ENCODE peak calls at places on chromosomes 16 and 17, in nine cellular contexts. G is activated naive CD8-positive, alpha-beta T cell treated with anti-CD3 and anti-CD28 coated beads for 36 hours; W is hepatocyte; C is iPS DF 19.7; L is colonic mucosa; P is right cardiac atrium; F is naive thymus-derived CD4-positive, alpha-beta T cell; V is IMR-90; U is midbrain. I is an unnamed sample.

GRCh38 chr17:55492951-55493350 is 18.3 kb downstream of the SMIM36 start:
- DNase-seq in G (no peak), W (no peak), C (no peak), L (no peak), P (no peak), F (no peak), V (no peak), U (no peak), I (no peak)

GRCh38 chr16:23302045-23302956 is at the start of gene SCNN1B:
- DNase-seq in G (peak), W (no peak), C (no peak), L (peak), P (no peak), F (no peak), V (no peak), U (no peak), I (peak)

GRCh38 chr17:78899361-78900260 is 3.4 kb downstream of the CEP295NL start:
- DNase-seq in G (no peak), W (peak), C (no peak), L (no peak), P (peak), F (no peak), V (no peak), U (peak), I (no peak)

GRCh38 chr17:32021618-32021955 is 14.4 kb downstream of the LRRC37B start:
- DNase-seq in G (no peak), W (no peak), C (no peak), L (no peak), P (no peak), F (no peak), V (no peak), U (no peak), I (no peak)

GRCh38 chr17:63546308-63547082 is 3.8 kb upstream of the DCAF7 start:
- DNase-seq in G (no peak), W (peak), C (no peak), L (no peak), P (no peak), F (no peak), V (no peak), U (no peak), I (no peak)

GRCh38 chr17:40432864-40433528 is 10.3 kb upstream of the IGFBP4 start:
- DNase-seq in G (no peak), W (peak), C (no peak), L (no peak), P (peak), F (no peak), V (peak), U (no peak), I (no peak)

GRCh38 chr17:74807925-74808324 is 31.8 kb upstream of the NAT9 start:
- DNase-seq in G (no peak), W (no peak), C (no peak), L (no peak), P (no peak), F (no peak), V (peak), U (no peak), I (no peak)

GRCh38 chr17:47205419-47205963 is 3.7 kb upstream of the MYL4 start:
- DNase-seq in G (peak), W (peak), C (no peak), L (peak), P (peak), F (peak), V (peak), U (no peak), I (no peak)

GRCh38 chr17:47829870-47830269 is 1.5 kb downstream of the MRPL10 start:
- DNase-seq in G (no peak), W (no peak), C (no peak), L (no peak), P (no peak), F (no peak), V (no peak), U (no peak), I (no peak)

GRCh38 chr17:4632583-4632923 is 8.9 kb downstream of the ALOX15 start:
- DNase-seq in G (no peak), W (no peak), C (no peak), L (no peak), P (no peak), F (no peak), V (no peak), U (no peak), I (no peak)

GRCh38 chr16:52546291-52546941 is 527 bp downstream of the TOX3 start:
- DNase-seq in G (no peak), W (peak), C (no peak), L (peak), P (no peak), F (no peak), V (no peak), U (no peak), I (no peak)

GRCh38 chr16:70778901-70779309 is 22.1 kb downstream of the VAC14 start:
- DNase-seq in G (no peak), W (peak), C (peak), L (peak), P (peak), F (no peak), V (peak), U (peak), I (no peak)

GRCh38 chr16:71367243-71367976 is 8.9 kb downstream of the CALB2 start:
- DNase-seq in G (peak), W (peak), C (peak), L (peak), P (no peak), F (no peak), V (peak), U (no peak), I (peak)

GRCh38 chr16:4927661-4928060 is 9.3 kb downstream of the PPL start:
- DNase-seq in G (no peak), W (no peak), C (no peak), L (no peak), P (no peak), F (no peak), V (no peak), U (no peak), I (no peak)

GRCh38 chr17:40323731-40324650 is 15.0 kb downstream of the RARA start:
- DNase-seq in G (peak), W (no peak), C (no peak), L (peak), P (peak), F (peak), V (peak), U (no peak), I (no peak)

GRCh38 chr16:64397945-64398508 is 723.8 kb downstream of the CDH11 start:
- DNase-seq in G (no peak), W (no peak), C (no peak), L (no peak), P (no peak), F (no peak), V (peak), U (no peak), I (no peak)

GRCh38 chr16:10500582-10500981 is 79.8 kb downstream of the EMP2 start:
- DNase-seq in G (no peak), W (no peak), C (no peak), L (no peak), P (no peak), F (no peak), V (no peak), U (no peak), I (no peak)

GRCh38 chr16:2385441-2385840 is 43.8 kb upstream of the CCNF start:
- DNase-seq in G (no peak), W (peak), C (no peak), L (no peak), P (no peak), F (no peak), V (peak), U (no peak), I (no peak)

GRCh38 chr16:85051710-85052082 is 24.1 kb downstream of the KIAA0513 start:
- DNase-seq in G (no peak), W (no peak), C (no peak), L (no peak), P (peak), F (no peak), V (no peak), U (no peak), I (no peak)

GRCh38 chr16:9033125-9033830 is 58.2 kb upstream of the HAPSTR1 start:
- DNase-seq in G (no peak), W (peak), C (peak), L (peak), P (peak), F (no peak), V (peak), U (peak), I (no peak)

GRCh38 chr16:57477531-57478202 is 8.6 kb downstream of the DOK4 start:
- DNase-seq in G (no peak), W (no peak), C (no peak), L (no peak), P (no peak), F (no peak), V (no peak), U (no peak), I (no peak)

GRCh38 chr17:30344283-30345088 is 10.6 kb upstream of the TMIGD1 start:
- DNase-seq in G (no peak), W (peak), C (no peak), L (peak), P (peak), F (no peak), V (peak), U (peak), I (peak)

GRCh38 chr16:29745853-29746345 is at the start of gene C16orf54:
- DNase-seq in G (peak), W (no peak), C (no peak), L (peak), P (peak), F (peak), V (no peak), U (peak), I (no peak)

GRCh38 chr16:89026121-89026612 is 49.2 kb upstream of the CBFA2T3 start:
- DNase-seq in G (peak), W (no peak), C (no peak), L (no peak), P (peak), F (no peak), V (no peak), U (no peak), I (no peak)

GRCh38 chr17:8001976-8002645 is at the start of gene GUCY2D:
- DNase-seq in G (no peak), W (no peak), C (no peak), L (no peak), P (no peak), F (no peak), V (no peak), U (no peak), I (no peak)

GRCh38 chr17:79623786-79624657 is 13.2 kb upstream of the RBFOX3 start:
- DNase-seq in G (no peak), W (no peak), C (no peak), L (no peak), P (no peak), F (no peak), V (no peak), U (no peak), I (no peak)

GRCh38 chr17:82613283-82614094 is 34.8 kb downstream of the WDR45B start:
- DNase-seq in G (no peak), W (no peak), C (no peak), L (no peak), P (peak), F (no peak), V (no peak), U (no peak), I (no peak)

GRCh38 chr17:8965394-8966168 is at the start of gene PIK3R5:
- DNase-seq in G (peak), W (peak), C (peak), L (peak), P (peak), F (peak), V (no peak), U (no peak), I (peak)

GRCh38 chr16:81647527-81647926 is 131.6 kb upstream of the PLCG2 start:
- DNase-seq in G (no peak), W (peak), C (no peak), L (no peak), P (no peak), F (no peak), V (peak), U (no peak), I (no peak)

GRCh38 chr16:49023095-49023494 is 258.5 kb downstream of the CBLN1 start:
- DNase-seq in G (no peak), W (no peak), C (no peak), L (no peak), P (peak), F (no peak), V (peak), U (no peak), I (no peak)

GRCh38 chr16:11735801-11736200 is 6.9 kb downstream of the TXNDC11 start:
- DNase-seq in G (no peak), W (no peak), C (no peak), L (no peak), P (no peak), F (no peak), V (no peak), U (no peak), I (no peak)